ENCODE peak calls at places on chromosomes 4 and X, in four cellular contexts. One of them, this sample, is unnamed.

GRCh38 chr4:1775731-1776500 is 17.2 kb upstream of the FGFR3 start:
- DNase-seq in neural progenitor cell: peak
- DNase-seq in tibial artery: no peak
- DNase-seq in adrenal gland: no peak
- DNase-seq in this sample: peak

GRCh38 chrX:136577562-136577961 is 45.5 kb downstream of the VGLL1 start:
- DNase-seq in tibial artery: peak
- DNase-seq in adrenal gland: peak
- DNase-seq in neural progenitor cell: peak
- DNase-seq in this sample: peak

GRCh38 chr4:147311956-147312355 is 168.9 kb upstream of the EDNRA start:
- DNase-seq in neural progenitor cell: no peak
- DNase-seq in tibial artery: no peak
- DNase-seq in adrenal gland: no peak
- DNase-seq in this sample: no peak

GRCh38 chrX:30592846-30593245 is 15.3 kb upstream of the TASL start:
- DNase-seq in tibial artery: no peak
- DNase-seq in adrenal gland: no peak
- DNase-seq in neural progenitor cell: no peak
- DNase-seq in this sample: no peak

GRCh38 chrX:21528076-21528475 is 130.1 kb downstream of the KLHL34 start:
- DNase-seq in tibial artery: no peak
- DNase-seq in adrenal gland: no peak
- DNase-seq in neural progenitor cell: no peak
- DNase-seq in this sample: no peak

GRCh38 chr4:95362906-95363578 is 185.7 kb downstream of the UNC5C start:
- DNase-seq in adrenal gland: peak
- DNase-seq in tibial artery: no peak
- DNase-seq in neural progenitor cell: peak
- DNase-seq in this sample: no peak

GRCh38 chr4:102554482-102554881 is 53.3 kb downstream of the NFKB1 start:
- DNase-seq in neural progenitor cell: peak
- DNase-seq in adrenal gland: no peak
- DNase-seq in tibial artery: peak
- DNase-seq in this sample: no peak

GRCh38 chr4:35939746-35940145 is 304.6 kb downstream of the ARAP2 start:
- DNase-seq in tibial artery: no peak
- DNase-seq in neural progenitor cell: no peak
- DNase-seq in adrenal gland: no peak
- DNase-seq in this sample: no peak

GRCh38 chr4:26452565-26453531 is 37.4 kb downstream of the CCKAR start:
- DNase-seq in tibial artery: no peak
- DNase-seq in adrenal gland: no peak
- DNase-seq in neural progenitor cell: no peak
- DNase-seq in this sample: no peak

GRCh38 chr4:7155611-7156071 is 36.7 kb upstream of the SORCS2 start:
- DNase-seq in tibial artery: no peak
- DNase-seq in adrenal gland: peak
- DNase-seq in neural progenitor cell: no peak
- DNase-seq in this sample: peak

GRCh38 chr4:31461425-31461824 is 741.3 kb downstream of the PCDH7 start:
- DNase-seq in tibial artery: no peak
- DNase-seq in adrenal gland: no peak
- DNase-seq in neural progenitor cell: no peak
- DNase-seq in this sample: peak

GRCh38 chr4:74559853-74560252 is 114.9 kb downstream of the AREG start:
- DNase-seq in neural progenitor cell: no peak
- DNase-seq in tibial artery: no peak
- DNase-seq in adrenal gland: no peak
- DNase-seq in this sample: no peak

GRCh38 chrX:71253253-71254091 is 468 bp downstream of the ZMYM3 start:
- DNase-seq in adrenal gland: peak
- DNase-seq in tibial artery: no peak
- DNase-seq in neural progenitor cell: peak
- DNase-seq in this sample: no peak

GRCh38 chr4:105989411-105990242 is 94.4 kb downstream of the NPNT start:
- DNase-seq in adrenal gland: no peak
- DNase-seq in neural progenitor cell: no peak
- DNase-seq in tibial artery: no peak
- DNase-seq in this sample: peak

GRCh38 chr4:33381806-33382205 is 2661.6 kb downstream of the PCDH7 start:
- DNase-seq in tibial artery: no peak
- DNase-seq in neural progenitor cell: no peak
- DNase-seq in adrenal gland: no peak
- DNase-seq in this sample: peak

GRCh38 chrX:114162068-114162735 is 421.7 kb upstream of the HTR2C start:
- DNase-seq in neural progenitor cell: peak
- DNase-seq in tibial artery: no peak
- DNase-seq in adrenal gland: no peak
- DNase-seq in this sample: no peak

GRCh38 chr4:127870688-127871087 is 10.0 kb upstream of the PLK4 start:
- DNase-seq in adrenal gland: peak
- DNase-seq in neural progenitor cell: no peak
- DNase-seq in tibial artery: no peak
- DNase-seq in this sample: no peak

GRCh38 chrX:13488706-13489105 is 80.7 kb upstream of the EGFL6 start:
- DNase-seq in tibial artery: no peak
- DNase-seq in adrenal gland: no peak
- DNase-seq in neural progenitor cell: no peak
- DNase-seq in this sample: no peak

GRCh38 chr4:128596844-128597243 is 212.7 kb upstream of the JADE1 start:
- DNase-seq in adrenal gland: no peak
- DNase-seq in tibial artery: no peak
- DNase-seq in neural progenitor cell: no peak
- DNase-seq in this sample: no peak

GRCh38 chr4:2062808-2063524 is 3.8 kb downstream of the NAT8L start:
- DNase-seq in tibial artery: no peak
- DNase-seq in adrenal gland: no peak
- DNase-seq in neural progenitor cell: no peak
- DNase-seq in this sample: no peak

GRCh38 chrX:63513825-63514574 is 162.9 kb upstream of the SPIN4 start:
- DNase-seq in adrenal gland: no peak
- DNase-seq in tibial artery: no peak
- DNase-seq in neural progenitor cell: no peak
- DNase-seq in this sample: peak

GRCh38 chr4:104749062-104749461 is 254.4 kb upstream of the CXXC4 start:
- DNase-seq in tibial artery: no peak
- DNase-seq in neural progenitor cell: no peak
- DNase-seq in adrenal gland: no peak
- DNase-seq in this sample: no peak

GRCh38 chrX:134735015-134735414 is 76.7 kb upstream of the PLAC1 start:
- DNase-seq in neural progenitor cell: no peak
- DNase-seq in adrenal gland: no peak
- DNase-seq in tibial artery: no peak
- DNase-seq in this sample: no peak

GRCh38 chr4:113972781-113973180 is 6.7 kb downstream of the ARSJ start:
- DNase-seq in adrenal gland: no peak
- DNase-seq in tibial artery: no peak
- DNase-seq in neural progenitor cell: no peak
- DNase-seq in this sample: no peak

GRCh38 chr4:109298279-109299010 is 4.0 kb downstream of the COL25A1 start:
- DNase-seq in neural progenitor cell: peak
- DNase-seq in adrenal gland: no peak
- DNase-seq in tibial artery: no peak
- DNase-seq in this sample: peak
- H3K27ac ChIP-seq in neural progenitor cell: no peak
- H3K27ac ChIP-seq in adrenal gland: no peak
- H3K27ac ChIP-seq in tibial artery: no peak
- H3K27ac ChIP-seq in this sample: no peak

GRCh38 chrX:10166731-10167149 is 10.0 kb downstream of the CLCN4 start:
- DNase-seq in adrenal gland: no peak
- DNase-seq in tibial artery: no peak
- DNase-seq in neural progenitor cell: no peak
- DNase-seq in this sample: no peak

GRCh38 chrX:10167573-10167972 is 10.8 kb downstream of the CLCN4 start:
- DNase-seq in tibial artery: no peak
- DNase-seq in adrenal gland: no peak
- DNase-seq in neural progenitor cell: no peak
- DNase-seq in this sample: no peak

GRCh38 chrX:10168226-10168625 is 11.5 kb downstream of the CLCN4 start:
- DNase-seq in tibial artery: no peak
- DNase-seq in adrenal gland: no peak
- DNase-seq in neural progenitor cell: no peak
- DNase-seq in this sample: no peak

GRCh38 chrX:10171291-10171690 is 14.5 kb downstream of the CLCN4 start:
- DNase-seq in neural progenitor cell: no peak
- DNase-seq in tibial artery: no peak
- DNase-seq in adrenal gland: no peak
- DNase-seq in this sample: no peak

DNA sequence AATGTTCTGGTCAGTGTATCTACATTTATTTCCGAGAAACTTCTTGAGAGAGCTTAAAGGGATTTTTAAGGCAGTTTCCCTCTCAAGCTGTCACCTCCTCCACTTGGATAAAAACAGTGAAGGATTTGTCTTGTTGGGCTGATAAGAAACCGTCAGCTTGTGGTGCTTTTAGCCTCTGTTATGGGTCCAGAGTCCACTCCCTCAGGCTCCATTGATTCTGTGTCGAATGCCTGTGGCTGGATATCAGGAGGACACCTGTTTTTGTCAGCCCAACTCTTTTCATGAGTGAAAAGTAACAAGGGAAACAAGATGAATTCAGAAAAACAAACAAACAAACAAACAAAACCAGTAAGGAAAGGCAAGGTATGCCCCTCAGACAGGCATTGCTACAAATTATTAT is 12.4 kb downstream of the CLCN4 start:
- DNase-seq in neural progenitor cell: no peak
- DNase-seq in adrenal gland: no peak
- DNase-seq in tibial artery: no peak
- DNase-seq in this sample: no peak
- TF ChIP-seq CTCF in neural progenitor cell: no peak
- TF ChIP-seq CTCF in adrenal gland: no peak
- TF ChIP-seq CTCF in tibial artery: no peak
- TF ChIP-seq CTCF in this sample: no peak

GRCh38 chrX:69258893-69259292 is 93.6 kb upstream of the PJA1 start:
- DNase-seq in adrenal gland: no peak
- DNase-seq in neural progenitor cell: no peak
- DNase-seq in tibial artery: no peak
- DNase-seq in this sample: no peak

GRCh38 chrX:69262036-69262905 is 97.0 kb upstream of the PJA1 start:
- DNase-seq in neural progenitor cell: no peak
- DNase-seq in adrenal gland: no peak
- DNase-seq in tibial artery: no peak
- DNase-seq in this sample: no peak

GRCh38 chrX:69268637-69269036 is 103.4 kb upstream of the PJA1 start:
- DNase-seq in adrenal gland: no peak
- DNase-seq in neural progenitor cell: no peak
- DNase-seq in tibial artery: no peak
- DNase-seq in this sample: no peak

GRCh38 chrX:69263421-69263820 is 98.2 kb upstream of the PJA1 start:
- DNase-seq in neural progenitor cell: no peak
- DNase-seq in tibial artery: no peak
- DNase-seq in adrenal gland: no peak
- DNase-seq in this sample: no peak

GRCh38 chrX:69264134-69264533 is 98.9 kb upstream of the PJA1 start:
- DNase-seq in adrenal gland: no peak
- DNase-seq in tibial artery: no peak
- DNase-seq in neural progenitor cell: peak
- DNase-seq in this sample: no peak
- H3K27ac ChIP-seq in adrenal gland: no peak
- H3K27ac ChIP-seq in tibial artery: no peak
- H3K27ac ChIP-seq in neural progenitor cell: no peak
- H3K27ac ChIP-seq in this sample: no peak

GRCh38 chr4:118736867-118737266 is 51.7 kb downstream of the METTL14 start:
- DNase-seq in adrenal gland: no peak
- DNase-seq in tibial artery: no peak
- DNase-seq in neural progenitor cell: no peak
- DNase-seq in this sample: no peak
- TF ChIP-seq CTCF in adrenal gland: no peak
- TF ChIP-seq CTCF in tibial artery: no peak
- TF ChIP-seq CTCF in neural progenitor cell: no peak
- TF ChIP-seq CTCF in this sample: no peak

GRCh38 chr4:15100380-15100779 is 98.1 kb downstream of the CPEB2 start:
- DNase-seq in adrenal gland: no peak
- DNase-seq in tibial artery: no peak
- DNase-seq in neural progenitor cell: no peak
- DNase-seq in this sample: no peak
- H3K27ac ChIP-seq in adrenal gland: no peak
- H3K27ac ChIP-seq in tibial artery: no peak
- H3K27ac ChIP-seq in neural progenitor cell: no peak
- H3K27ac ChIP-seq in this sample: no peak

This sample was measured in foreskin keratinocyte.